ENCODE peak calls at places on chromosomes 16 and 17, in six cellular contexts. A, G, Z, H, M and I are unnamed samples.
A peak's percentile ranks its signal among the peaks of the same experiment; 100 is the strongest.

GRCh38 chr16:89700649-89701424 is 668 bp downstream of the SPATA2L start:
- DNase-seq in A (no peak), G (peak; percentile 73), Z (peak; percentile 24), H (peak; percentile 83), M (no peak), I (peak; percentile 65)

GRCh38 chr16:67024384-67024896 is 4.5 kb upstream of the CBFB start:
- DNase-seq in A (no peak), G (no peak), Z (no peak), H (no peak), M (no peak), I (no peak)

GRCh38 chr17:68491864-68492263 is 20.4 kb upstream of the PRKAR1A start:
- DNase-seq in A (no peak), G (no peak), Z (no peak), H (no peak), M (no peak), I (no peak)

GRCh38 chr17:48795444-48796162 is 21.4 kb downstream of the TTLL6 start:
- DNase-seq in A (no peak), G (no peak), Z (peak; percentile 81), H (peak; percentile 34), M (no peak), I (peak; percentile 94)

GRCh38 chr17:38322156-38322779 is 21.5 kb downstream of the GPR179 start:
- DNase-seq in A (peak; percentile 58), G (peak; percentile 74), Z (peak; percentile 39), H (peak; percentile 71), M (no peak), I (peak; percentile 61)

GRCh38 chr16:72794986-72795385 is 252.9 kb downstream of the ZFHX3 start:
- DNase-seq in A (no peak), G (no peak), Z (no peak), H (no peak), M (no peak), I (no peak)

GRCh38 chr17:148757-149156 is 11.4 kb downstream of the SCGB1C2 start:
- DNase-seq in A (no peak), G (no peak), Z (no peak), H (no peak), M (no peak), I (no peak)

GRCh38 chr16:22973451-22973991 is 159.6 kb downstream of the HS3ST2 start:
- DNase-seq in A (no peak), G (no peak), Z (no peak), H (no peak), M (no peak), I (no peak)

GRCh38 chr16:24681793-24682192 is 47.7 kb upstream of the TNRC6A start:
- DNase-seq in A (no peak), G (no peak), Z (peak; percentile 51), H (no peak), M (no peak), I (peak; percentile 69)

GRCh38 chr17:81966343-81967243 is 5.6 kb upstream of the NOTUM start:
- DNase-seq in A (no peak), G (peak; percentile 85), Z (peak; percentile 24), H (peak; percentile 65), M (no peak), I (peak; percentile 78)

GRCh38 chr16:61887903-61888302 is 148.3 kb downstream of the CDH8 start:
- DNase-seq in A (no peak), G (no peak), Z (no peak), H (peak; percentile 91), M (no peak), I (peak; percentile 66)

GRCh38 chr17:49690256-49690655 is 12.4 kb upstream of the SPOP start:
- DNase-seq in A (no peak), G (no peak), Z (no peak), H (no peak), M (no peak), I (no peak)

GRCh38 chr17:60678118-60678444 is 430 bp downstream of the BCAS3 start:
- DNase-seq in A (no peak), G (no peak), Z (no peak), H (no peak), M (no peak), I (no peak)

GRCh38 chr16:14405611-14406537 is 224.2 kb downstream of the PARN start:
- DNase-seq in A (peak; percentile 20), G (peak; percentile 96), Z (no peak), H (peak; percentile 72), M (peak; percentile 66), I (no peak)

GRCh38 chr16:67114793-67115192 is 5.1 kb downstream of the PHAF1 start:
- DNase-seq in A (no peak), G (no peak), Z (peak; percentile 72), H (no peak), M (no peak), I (peak; percentile 50)

GRCh38 chr17:72192409-72193192 is 71.8 kb downstream of the SOX9 start:
- DNase-seq in A (no peak), G (no peak), Z (peak; percentile 98), H (peak; percentile 56), M (no peak), I (peak; percentile 18)

GRCh38 chr16:24071990-24072389 is 184.1 kb upstream of the CACNG3 start:
- DNase-seq in A (no peak), G (peak; percentile 3), Z (no peak), H (no peak), M (no peak), I (no peak)

GRCh38 chr17:27466748-27467375 is 10.6 kb downstream of the KSR1 start:
- DNase-seq in A (no peak), G (no peak), Z (no peak), H (no peak), M (no peak), I (no peak)

GRCh38 chr17:4074831-4075495 is 67.9 kb downstream of the ZZEF1 start:
- DNase-seq in A (peak; percentile 29), G (no peak), Z (peak; percentile 47), H (peak; percentile 58), M (no peak), I (peak; percentile 44)

GRCh38 chr16:67672739-67673662 is 6.4 kb downstream of the C16orf86 start:
- DNase-seq in A (no peak), G (peak; percentile 74), Z (peak; percentile 67), H (peak; percentile 76), M (no peak), I (peak; percentile 76)

GRCh38 chr16:646679-647172 is 2.4 kb upstream of the WDR90 start:
- DNase-seq in A (no peak), G (no peak), Z (no peak), H (no peak), M (no peak), I (no peak)
- H3K4me1 ChIP-seq in A (peaks cover 16% of the 10 kb centered on the region), G (no peaks in the 10 kb centered on the region), Z (peaks cover 21% of the 10 kb centered on the region), H (no peaks in the 10 kb centered on the region), M (peaks cover 8% of the 10 kb centered on the region), I (peaks cover 58% of the 10 kb centered on the region)

DNA sequence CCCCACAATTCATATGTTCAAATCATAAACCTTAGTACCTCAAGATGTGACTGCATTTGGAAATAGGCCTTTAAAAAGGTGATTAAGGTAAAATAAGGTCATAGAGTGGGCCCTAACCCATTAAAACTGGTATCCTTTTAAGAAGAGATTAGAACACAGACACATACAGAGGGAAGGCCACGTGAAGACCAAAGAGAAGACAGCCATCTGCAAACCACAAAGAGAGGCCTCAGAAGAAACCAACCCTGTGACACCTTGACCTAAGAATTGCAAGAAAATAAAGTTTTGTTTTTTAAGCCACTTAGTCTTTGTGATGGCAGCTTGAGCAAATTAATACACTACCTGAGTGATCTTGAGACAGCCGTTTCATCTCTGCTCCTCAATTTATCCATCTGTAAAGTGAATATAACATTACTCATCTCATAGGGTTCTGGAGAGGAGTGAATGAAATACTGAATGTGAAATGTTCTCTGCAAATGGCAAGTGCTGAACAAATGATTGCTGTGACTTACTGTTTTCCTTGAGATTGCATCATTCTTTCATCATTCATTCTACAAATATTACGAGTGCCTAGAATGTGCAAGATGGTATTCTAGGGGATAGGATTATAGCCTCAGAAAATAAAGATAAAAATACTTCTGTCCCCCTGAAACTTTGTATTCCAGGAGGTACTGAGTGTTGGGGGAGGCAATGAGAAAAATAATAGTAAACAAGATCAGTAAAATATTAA is 222.0 kb upstream of the CDH13 start:
- DNase-seq in A (no peak), G (no peak), Z (no peak), H (no peak), M (no peak), I (no peak)
- H3K27me3 ChIP-seq in A (no peaks in the 10 kb centered on the region), G (no peaks in the 10 kb centered on the region), Z (no peaks in the 10 kb centered on the region), H (no peaks in the 10 kb centered on the region), M (no peaks in the 10 kb centered on the region), I (peaks cover 12% of the 10 kb centered on the region)

GRCh38 chr17:66751771-66752170 is 83.1 kb upstream of the CACNG5 start:
- DNase-seq in A (no peak), G (no peak), Z (no peak), H (no peak), M (no peak), I (no peak)

GRCh38 chr17:66750756-66751543 is 84.0 kb upstream of the CACNG5 start:
- DNase-seq in A (no peak), G (no peak), Z (no peak), H (no peak), M (no peak), I (no peak)

GRCh38 chr17:66753126-66753920 is 81.6 kb upstream of the CACNG5 start:
- DNase-seq in A (no peak), G (no peak), Z (no peak), H (peak; percentile 94), M (no peak), I (no peak)

GRCh38 chr17:66755101-66755943 is 79.6 kb upstream of the CACNG5 start:
- DNase-seq in A (no peak), G (no peak), Z (no peak), H (no peak), M (no peak), I (no peak)

DNA sequence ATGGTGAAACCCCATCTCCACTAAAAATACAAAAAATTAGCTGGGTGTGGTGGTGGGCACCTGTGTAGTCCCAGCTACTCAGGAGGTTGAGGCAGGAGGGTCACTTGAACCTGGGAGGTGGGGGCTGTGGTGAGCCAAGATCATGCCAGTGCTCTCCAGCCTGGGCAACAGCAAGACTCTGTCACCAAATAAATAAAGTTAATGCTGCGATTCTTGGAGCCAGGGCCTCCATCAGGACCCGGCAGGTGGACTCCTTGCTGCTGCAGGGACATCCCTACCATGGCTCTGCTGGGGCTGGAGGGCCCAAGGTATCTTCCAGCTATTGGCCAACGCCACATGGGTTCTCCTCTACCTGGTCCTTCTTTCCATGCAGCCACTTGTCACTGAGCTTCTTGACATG is 82.5 kb upstream of the CACNG5 start:
- DNase-seq in A (no peak), G (no peak), Z (no peak), H (no peak), M (no peak), I (no peak)
- H3K18ac ChIP-seq in A (peak overlapping the region; percentile 30), G (no peak overlapping the region), Z (no peak overlapping the region), H (no peak overlapping the region), M (no peak overlapping the region), I (no peak overlapping the region)

DNA sequence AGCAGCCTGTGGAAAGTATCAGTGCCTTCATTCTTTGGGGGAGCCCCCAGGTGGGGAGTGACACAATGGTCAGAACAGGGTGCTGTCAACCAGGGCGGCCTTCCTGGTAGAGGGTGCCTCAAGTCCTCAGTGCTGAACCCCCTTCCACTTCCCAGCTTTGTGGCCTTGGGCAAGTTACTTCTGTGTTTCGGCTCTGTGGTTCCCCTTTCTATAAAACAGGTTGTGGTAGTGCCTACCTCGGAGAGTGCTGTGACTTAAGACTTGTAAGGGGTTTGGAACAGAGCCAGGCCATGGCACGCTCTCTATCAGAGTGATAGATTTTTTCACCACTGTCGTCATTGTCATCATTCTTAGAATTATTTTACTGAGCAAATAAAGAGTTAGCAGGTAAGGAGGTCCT is 141.1 kb downstream of the CCDC182 start:
- DNase-seq in A (no peak), G (no peak), Z (no peak), H (no peak), M (no peak), I (no peak)
- H3K4me1 ChIP-seq in A (peaks cover 9% of the 10 kb centered on the region), G (peaks cover 3% of the 10 kb centered on the region), Z (peaks cover 17% of the 10 kb centered on the region), H (no peaks in the 10 kb centered on the region), M (peaks cover 22% of the 10 kb centered on the region), I (peaks cover 20% of the 10 kb centered on the region)